ENCODE peak calls at places on chromosomes 2 and 18, in seven cellular contexts. W is bronchial epithelial cell, X is T-helper 1 cell, K is foreskin fibroblast, B is fibroblast of the conjunctiva, T is brain microvascular endothelial cell, M is stomach. Y is an unnamed sample.

GRCh38 chr18:74203811-74204210 is 55.5 kb downstream of the TIMM21 start:
- DNase-seq in W (no peak), X (no peak), K (no peak), B (no peak), T (no peak), M (no peak), Y (no peak)

GRCh38 chr2:16294791-16295190 is 354.4 kb downstream of the MYCN start:
- DNase-seq in W (no peak), X (no peak), K (no peak), B (no peak), T (no peak), M (no peak), Y (no peak)

GRCh38 chr18:70385474-70385873 is 96.6 kb downstream of the SOCS6 start:
- DNase-seq in W (no peak), X (no peak), K (no peak), B (no peak), T (no peak), M (no peak), Y (no peak)

GRCh38 chr2:29606105-29606871 is 315.1 kb downstream of the ALK start:
- DNase-seq in W (peak), X (no peak), K (peak), B (peak), T (peak), M (no peak), Y (no peak)

GRCh38 chr2:127254386-127254981 is 34.4 kb upstream of the CYP27C1 start:
- DNase-seq in W (peak), X (no peak), K (peak), B (no peak), T (no peak), M (no peak), Y (no peak)

GRCh38 chr2:164920430-164920829 is 34.9 kb downstream of the SLC38A11 start:
- DNase-seq in W (peak), X (no peak), K (peak), B (peak), T (peak), M (no peak), Y (peak)

GRCh38 chr2:224263571-224264043 is 138.3 kb downstream of the FAM124B start:
- DNase-seq in W (peak), X (no peak), K (peak), B (no peak), T (peak), M (no peak), Y (no peak)

GRCh38 chr2:161708350-161708974 is 84.2 kb downstream of the SLC4A10 start:
- DNase-seq in W (peak), X (no peak), K (no peak), B (no peak), T (no peak), M (no peak), Y (no peak)

GRCh38 chr2:160871096-160871495 is 289.1 kb upstream of the TANK start:
- DNase-seq in W (no peak), X (no peak), K (peak), B (peak), T (peak), M (no peak), Y (no peak)

GRCh38 chr2:105865222-105865913 is 120.7 kb downstream of the NCK2 start:
- DNase-seq in W (peak), X (no peak), K (peak), B (no peak), T (no peak), M (no peak), Y (no peak)

GRCh38 chr2:233990261-233990798 is 60.2 kb upstream of the SPP2 start:
- DNase-seq in W (no peak), X (peak), K (no peak), B (no peak), T (no peak), M (peak), Y (no peak)

GRCh38 chr2:3480352-3481010 is 38.9 kb downstream of the ADI1 start:
- DNase-seq in W (no peak), X (no peak), K (no peak), B (no peak), T (no peak), M (peak), Y (no peak)

GRCh38 chr2:224004105-224004715 is 34.9 kb downstream of the SERPINE2 start:
- DNase-seq in W (no peak), X (no peak), K (no peak), B (no peak), T (no peak), M (peak), Y (no peak)

GRCh38 chr2:105294844-105295481 is 34.6 kb downstream of the TGFBRAP1 start:
- DNase-seq in W (peak), X (no peak), K (peak), B (peak), T (peak), M (peak), Y (peak)

GRCh38 chr2:8248623-8248957 is 433.3 kb upstream of the ID2 start:
- DNase-seq in W (no peak), X (no peak), K (peak), B (no peak), T (no peak), M (no peak), Y (no peak)

GRCh38 chr2:120793682-120794403 is 58.2 kb downstream of the GLI2 start:
- DNase-seq in W (peak), X (no peak), K (peak), B (peak), T (no peak), M (no peak), Y (no peak)

GRCh38 chr2:6780765-6781274 is 84.9 kb downstream of the CMPK2 start:
- DNase-seq in W (no peak), X (no peak), K (peak), B (no peak), T (peak), M (peak), Y (no peak)

GRCh38 chr2:5125017-5125730 is 567.0 kb upstream of the SOX11 start:
- DNase-seq in W (no peak), X (no peak), K (no peak), B (no peak), T (no peak), M (no peak), Y (no peak)

Y was measured in HuH-7.5.